ENCODE peak calls at places on chromosomes 6 and 20, in four cellular contexts. V is tibial artery; W is hepatocyte; L is activated T-helper 9 cell treated with anti-CD3 and anti-CD28 coated beads, Interleukin-2, amount 50 U/mL, for 16 hours. J is an unnamed sample.

GRCh38 chr6:111087871-111088667 is 766 bp downstream of the SLC16A10 start:
- DNase-seq in V (no peak), W (peak; percentile 46), L (peak; percentile 32), J (no peak)

GRCh38 chr6:47153066-47153755 is 111.1 kb upstream of the ADGRF1 start:
- DNase-seq in V (no peak), W (no peak), L (no peak), J (no peak)

GRCh38 chr6:20113649-20114224 is 98.5 kb downstream of the MBOAT1 start:
- DNase-seq in V (no peak), W (no peak), L (no peak), J (no peak)

GRCh38 chr6:131911951-131912350 is 39.2 kb downstream of the CCN2 start:
- DNase-seq in V (no peak), W (no peak), L (no peak), J (no peak)

GRCh38 chr20:39602649-39603048 is 640.5 kb downstream of the DHX35 start:
- DNase-seq in V (no peak), W (no peak), L (no peak), J (no peak)

GRCh38 chr6:85389180-85389797 is 60.6 kb upstream of the NT5E start:
- DNase-seq in V (no peak), W (no peak), L (no peak), J (no peak)

GRCh38 chr6:143857651-143858050 is 6.6 kb upstream of the ZC2HC1B start:
- DNase-seq in V (no peak), W (no peak), L (no peak), J (no peak)

GRCh38 chr6:157579467-157580031 is 198.6 kb downstream of the ZDHHC14 start:
- DNase-seq in V (no peak), W (no peak), L (no peak), J (no peak)

GRCh38 chr6:84798257-84798656 is 33.9 kb upstream of the TBX18 start:
- DNase-seq in V (no peak), W (no peak), L (no peak), J (no peak)

GRCh38 chr6:42338573-42339218 is 113.0 kb downstream of the TRERF1 start:
- DNase-seq in V (no peak), W (peak; percentile 30), L (no peak), J (no peak)

GRCh38 chr6:7313505-7314165 is 636 bp upstream of the SSR1 start:
- DNase-seq in V (no peak), W (no peak), L (no peak), J (no peak)

GRCh38 chr6:26445934-26446667 is 5.8 kb downstream of the BTN3A3 start:
- DNase-seq in V (no peak), W (no peak), L (peak; percentile 16), J (no peak)

GRCh38 chr6:151652338-151652737 is 155.1 kb upstream of the ESR1 start:
- DNase-seq in V (peak; percentile 58), W (no peak), L (no peak), J (no peak)

GRCh38 chr6:133198725-133199124 is 42.4 kb upstream of the EYA4 start:
- DNase-seq in V (no peak), W (no peak), L (no peak), J (no peak)

GRCh38 chr6:131282417-131282816 is 147.2 kb downstream of the AKAP7 start:
- DNase-seq in V (no peak), W (no peak), L (no peak), J (no peak)

GRCh38 chr6:68760486-68760885 is 125.4 kb downstream of the ADGRB3 start:
- DNase-seq in V (no peak), W (no peak), L (no peak), J (no peak)

GRCh38 chr20:63223121-63223825 is 7.3 kb upstream of the YTHDF1 start:
- DNase-seq in V (no peak), W (peak; percentile 72), L (no peak), J (no peak)

GRCh38 chr20:4476903-4477302 is 244.8 kb upstream of the PRND start:
- DNase-seq in V (no peak), W (no peak), L (no peak), J (no peak)

GRCh38 chr6:30727920-30728605 is 7.9 kb downstream of the TUBB start:
- DNase-seq in V (no peak), W (peak; percentile 59), L (no peak), J (no peak)

GRCh38 chr20:34849778-34850177 is 22.9 kb downstream of the GGT7 start:
- DNase-seq in V (no peak), W (no peak), L (no peak), J (no peak)

GRCh38 chr6:113120577-113121285 is 736.4 kb upstream of the MARCKS start:
- DNase-seq in V (no peak), W (peak; percentile 5), L (no peak), J (no peak)

GRCh38 chr6:150301871-150302800 is 66.7 kb upstream of the IYD start:
- DNase-seq in V (no peak), W (peak; percentile 38), L (no peak), J (no peak)

GRCh38 chr6:16505711-16506362 is 255.4 kb downstream of the ATXN1 start:
- DNase-seq in V (no peak), W (peak; percentile 59), L (no peak), J (no peak)

GRCh38 chr6:30591008-30591407 is 19.8 kb downstream of the ABCF1 start:
- DNase-seq in V (no peak), W (peak; percentile 52), L (no peak), J (no peak)

GRCh38 chr20:59495894-59496510 is 108.3 kb upstream of the PHACTR3 start:
- DNase-seq in V (peak; percentile 38), W (peak; percentile 87), L (peak; percentile 41), J (peak; percentile 81)

GRCh38 chr6:21599074-21599639 is 5.6 kb downstream of the SOX4 start:
- DNase-seq in V (no peak), W (no peak), L (no peak), J (no peak)

GRCh38 chr20:47990507-47991132 is 205.3 kb upstream of the SULF2 start:
- DNase-seq in V (no peak), W (no peak), L (no peak), J (no peak)

GRCh38 chr20:56689852-56690485 is 60.9 kb downstream of the TFAP2C start:
- DNase-seq in V (no peak), W (no peak), L (no peak), J (no peak)

GRCh38 chr20:380763-381580 is 412 bp downstream of the TRIB3 start:
- DNase-seq in V (peak; percentile 41), W (peak; percentile 88), L (peak; percentile 55), J (peak; percentile 80)

GRCh38 chr6:137387365-137387764 is 106.8 kb downstream of the OLIG3 start:
- DNase-seq in V (no peak), W (no peak), L (no peak), J (no peak)

GRCh38 chr6:44058617-44059358 is 68.5 kb downstream of the MRPL14 start:
- DNase-seq in V (peak; percentile 93), W (peak; percentile 88), L (no peak), J (peak; percentile 92)

GRCh38 chr6:88636871-88637270 is 326.5 kb downstream of the RNGTT start:
- DNase-seq in V (no peak), W (no peak), L (no peak), J (no peak)

GRCh38 chr6:166405416-166405815 is 22.7 kb upstream of the MPC1 start:
- DNase-seq in V (no peak), W (no peak), L (no peak), J (no peak)

GRCh38 chr6:113824411-113824810 is 32.7 kb upstream of the MARCKS start:
- DNase-seq in V (no peak), W (no peak), L (no peak), J (no peak)

GRCh38 chr6:129181001-129181400 is 298.1 kb downstream of the LAMA2 start:
- DNase-seq in V (no peak), W (no peak), L (no peak), J (no peak)

GRCh38 chr6:35090734-35091133 is 50.4 kb downstream of the TCP11 start:
- DNase-seq in V (no peak), W (peak; percentile 1), L (no peak), J (no peak)

GRCh38 chr20:830011-830521 is 3.4 kb upstream of the FAM110A start:
- DNase-seq in V (no peak), W (no peak), L (no peak), J (no peak)

GRCh38 chr6:16851044-16851540 is 89.8 kb upstream of the ATXN1 start:
- DNase-seq in V (no peak), W (no peak), L (no peak), J (no peak)